ENCODE peak calls at places on chromosome 7, in seven cellular contexts. T is mesenchymal stem cell, R is neuronal stem cell, O is IMR-90, C is H1, X is trophoblast cell, L is mesendoderm. Y is an unnamed sample.

GRCh38 chr7:134892963-134893362 is 93.3 kb upstream of the AGBL3 start:
- DNase-seq in C (no peak), X (no peak), R (no peak), O (no peak), T (no peak), L (no peak), Y (no peak)

GRCh38 chr7:129952164-129952652 is 552 bp downstream of the UBE2H start:
- DNase-seq in X (no peak), R (no peak), C (no peak), O (no peak), L (peak), T (peak), Y (peak)

GRCh38 chr7:75019800-75020199 is 53.8 kb downstream of the RCC1L start:
- DNase-seq in L (no peak), X (no peak), O (no peak), R (no peak), C (no peak), T (no peak), Y (no peak)

GRCh38 chr7:44379366-44380178 is 54.2 kb upstream of the CAMK2B start:
- DNase-seq in O (peak), X (no peak), C (no peak), L (no peak), R (no peak), T (peak), Y (peak)

GRCh38 chr7:473211-473734 is 46.4 kb downstream of the PDGFA start:
- DNase-seq in C (no peak), R (no peak), O (no peak), T (no peak), X (no peak), L (no peak), Y (no peak)

GRCh38 chr7:150946826-150947750 is 31.0 kb downstream of the KCNH2 start:
- DNase-seq in X (no peak), R (no peak), T (no peak), L (no peak), O (no peak), C (no peak), Y (peak)

GRCh38 chr7:27842094-27842493 is 102.1 kb downstream of the TAX1BP1 start:
- DNase-seq in T (no peak), R (no peak), L (peak), O (no peak), X (no peak), C (no peak), Y (no peak)

GRCh38 chr7:149790146-149790548 is 16.8 kb upstream of the ZNF467 start:
- DNase-seq in C (no peak), O (no peak), R (no peak), L (peak), T (peak), X (no peak), Y (peak)

GRCh38 chr7:38054199-38054598 is 123.8 kb upstream of the STARD3NL start:
- DNase-seq in C (no peak), L (no peak), O (no peak), X (no peak), T (no peak), R (no peak), Y (no peak)

GRCh38 chr7:82534687-82535086 is 91.1 kb upstream of the CACNA2D1 start:
- DNase-seq in L (no peak), O (peak), C (no peak), R (no peak), T (peak), X (no peak), Y (no peak)

GRCh38 chr7:140121321-140121720 is 55.5 kb downstream of the KDM7A start:
- DNase-seq in T (no peak), X (no peak), R (no peak), C (no peak), L (no peak), O (no peak), Y (no peak)

GRCh38 chr7:50068850-50069551 is 24.0 kb downstream of the ZPBP start:
- DNase-seq in X (peak), R (no peak), T (peak), O (no peak), L (peak), C (no peak), Y (peak)

GRCh38 chr7:99693427-99694200 is 13.8 kb upstream of the CYP3A5 start:
- DNase-seq in O (no peak), C (no peak), T (peak), L (peak), X (no peak), R (peak), Y (peak)

GRCh38 chr7:112452102-112452888 is 2.0 kb downstream of the IFRD1 start:
- DNase-seq in T (peak), X (peak), O (peak), C (no peak), R (peak), L (peak), Y (peak)

GRCh38 chr7:100080895-100081534 is 508 bp downstream of the ZNF3 start:
- DNase-seq in X (no peak), C (no peak), R (no peak), O (peak), L (peak), T (peak), Y (no peak)

GRCh38 chr7:44958645-44959344 is 20.0 kb downstream of the MYO1G start:
- DNase-seq in C (no peak), X (no peak), R (no peak), L (no peak), O (no peak), T (no peak), Y (no peak)

GRCh38 chr7:21169667-21170605 is 257.9 kb upstream of the SP4 start:
- DNase-seq in X (peak), T (no peak), R (peak), O (no peak), C (peak), L (peak), Y (peak)

GRCh38 chr7:69114374-69114773 is 483.9 kb upstream of the AUTS2 start:
- DNase-seq in X (no peak), L (no peak), C (no peak), R (no peak), T (no peak), O (no peak), Y (no peak)

GRCh38 chr7:30932562-30932961 is 20.9 kb downstream of the AQP1 start:
- DNase-seq in X (no peak), T (no peak), O (no peak), L (no peak), C (no peak), R (no peak), Y (no peak)

GRCh38 chr7:33534830-33535229 is 370.5 kb upstream of the BMPER start:
- DNase-seq in X (no peak), O (peak), T (peak), L (peak), C (no peak), R (peak), Y (no peak)

GRCh38 chr7:1812693-1813393 is 142.8 kb downstream of the ELFN1 start:
- DNase-seq in T (no peak), C (no peak), R (peak), L (peak), X (no peak), O (no peak), Y (no peak)

GRCh38 chr7:130791746-130792145 is 57.7 kb upstream of the KLF14 start:
- DNase-seq in L (no peak), R (no peak), X (no peak), T (no peak), O (no peak), C (no peak), Y (no peak)

GRCh38 chr7:141945356-141945755 is 1.4 kb downstream of the CLEC5A start:
- DNase-seq in C (no peak), X (peak), R (no peak), O (no peak), T (no peak), L (no peak), Y (no peak)

GRCh38 chr7:148772297-148773089 is 73.8 kb downstream of the CUL1 start:
- DNase-seq in X (peak), O (peak), R (no peak), T (peak), C (no peak), L (peak), Y (no peak)

GRCh38 chr7:98225913-98226614 is 14.8 kb downstream of the BHLHA15 start:
- DNase-seq in C (no peak), R (no peak), T (no peak), L (no peak), X (no peak), O (no peak), Y (no peak)

GRCh38 chr7:22350466-22351328 is 6.3 kb downstream of the RAPGEF5 start:
- DNase-seq in C (no peak), L (peak), T (peak), R (no peak), X (peak), O (peak), Y (no peak)

GRCh38 chr7:844043-844442 is 11.8 kb downstream of the SUN1 start:
- DNase-seq in O (no peak), X (no peak), R (no peak), L (no peak), T (no peak), C (no peak), Y (no peak)

GRCh38 chr7:101947899-101948298 is 130.5 kb downstream of the CUX1 start:
- DNase-seq in T (peak), L (peak), X (no peak), O (no peak), R (no peak), C (no peak), Y (no peak)

GRCh38 chr7:56287429-56288138 is 171.4 kb upstream of the NUPR2 start:
- DNase-seq in C (no peak), O (no peak), T (no peak), L (no peak), R (no peak), X (peak), Y (no peak)

GRCh38 chr7:7522421-7522820 is 13.3 kb downstream of the COL28A1 start:
- DNase-seq in T (no peak), L (no peak), C (no peak), X (no peak), R (no peak), O (peak), Y (no peak)
- H4K8ac ChIP-seq in T (no peak), L (no peak), C (no peak), X (no peak), R (no peak), O (no peak), Y (no peak)

GRCh38 chr7:127713758-127714157 is 61.8 kb downstream of the SND1 start:
- DNase-seq in L (no peak), R (no peak), O (no peak), X (no peak), C (no peak), T (no peak), Y (no peak)
- H4K8ac ChIP-seq in L (no peak), R (no peak), O (no peak), X (no peak), C (peak), T (no peak), Y (no peak)

GRCh38 chr7:121499526-121500123 is 103.5 kb upstream of the FAM3C start:
- DNase-seq in T (no peak), X (no peak), C (no peak), O (no peak), R (no peak), L (no peak), Y (no peak)

GRCh38 chr7:121503730-121504129 is 107.6 kb upstream of the FAM3C start:
- DNase-seq in X (no peak), R (no peak), T (no peak), O (no peak), L (no peak), C (no peak), Y (no peak)

GRCh38 chr7:121500659-121501058 is 104.6 kb upstream of the FAM3C start:
- DNase-seq in O (no peak), C (no peak), R (no peak), X (no peak), L (no peak), T (no peak), Y (no peak)

GRCh38 chr7:121503039-121503438 is 106.9 kb upstream of the FAM3C start:
- DNase-seq in O (no peak), C (no peak), R (no peak), T (no peak), X (no peak), L (no peak), Y (no peak)

GRCh38 chr7:121501566-121501965 is 105.5 kb upstream of the FAM3C start:
- DNase-seq in T (no peak), L (no peak), O (no peak), X (no peak), C (no peak), R (no peak), Y (no peak)
- H4K8ac ChIP-seq in T (no peak), L (no peak), O (no peak), X (no peak), C (no peak), R (no peak), Y (no peak)

GRCh38 chr7:76080211-76080610 is 32.3 kb downstream of the MDH2 start:
- DNase-seq in C (no peak), O (no peak), X (no peak), R (no peak), T (no peak), L (no peak), Y (no peak)

GRCh38 chr7:76074306-76074971 is 26.5 kb downstream of the MDH2 start:
- DNase-seq in C (no peak), X (no peak), O (no peak), L (no peak), T (no peak), R (no peak), Y (no peak)

GRCh38 chr7:76074972-76075370 is 27.1 kb downstream of the MDH2 start:
- DNase-seq in O (peak), L (no peak), X (no peak), C (no peak), T (peak), R (no peak), Y (no peak)

GRCh38 chr7:76077435-76077834 is 29.5 kb downstream of the MDH2 start:
- DNase-seq in L (no peak), X (peak), R (no peak), O (no peak), C (no peak), T (peak), Y (no peak)

GRCh38 chr7:76076995-76077394 is 29.1 kb downstream of the MDH2 start:
- DNase-seq in T (no peak), O (no peak), X (peak), R (no peak), L (no peak), C (no peak), Y (no peak)
- H4K8ac ChIP-seq in T (peak), O (no peak), X (no peak), R (no peak), L (no peak), C (no peak), Y (no peak)

DNA sequence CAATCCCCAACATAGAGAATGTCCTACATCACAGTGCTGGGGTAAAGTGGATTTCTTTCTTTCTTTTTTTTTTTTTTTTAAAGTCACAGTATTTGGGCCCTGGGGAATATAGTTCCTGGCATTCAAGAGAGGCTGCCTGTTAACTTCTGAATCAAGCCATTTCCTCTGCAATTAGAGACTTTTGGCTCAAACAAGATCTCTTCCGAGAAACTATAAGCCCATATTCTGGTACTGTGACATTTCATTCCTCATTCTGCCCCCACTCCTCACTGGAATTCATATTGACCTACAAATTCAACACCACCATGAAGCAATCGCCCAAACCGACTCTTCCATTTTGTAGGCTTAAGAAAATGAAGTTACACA is 187.4 kb downstream of the PHTF2 start:
- DNase-seq in X (no peak), L (no peak), O (no peak), T (no peak), R (no peak), C (no peak), Y (no peak)
- H4K8ac ChIP-seq in X (no peak), L (no peak), O (no peak), T (no peak), R (no peak), C (no peak), Y (no peak)

Y was measured in H9.